ENCODE peak calls at places on chromosomes 4 and X, in seven cellular contexts. C is NT2/D1, B is fibroblast of lung, G is cardiac fibroblast, H is mammary epithelial cell, K is OCI-LY7, A is GM06990. P is an unnamed sample.

GRCh38 chrX:54509401-54509800 is 13.4 kb upstream of the FGD1 start:
- DNase-seq in C (no peak), B (no peak), K (no peak), G (peak), H (no peak), A (no peak), P (no peak)

GRCh38 chr4:101871962-101872676 is 81.6 kb downstream of the BANK1 start:
- DNase-seq in K (no peak), A (no peak), C (no peak), G (no peak), B (no peak), H (no peak), P (no peak)

GRCh38 chr4:123833156-123833555 is 436.6 kb downstream of the SPRY1 start:
- DNase-seq in C (no peak), G (no peak), K (no peak), A (no peak), B (no peak), H (no peak), P (no peak)

GRCh38 chr4:111066447-111066846 is 443.6 kb upstream of the PITX2 start:
- DNase-seq in A (no peak), H (peak), K (no peak), C (no peak), B (no peak), G (no peak), P (no peak)

GRCh38 chrX:21875013-21875412 is 19.2 kb downstream of the YY2 start:
- DNase-seq in B (no peak), H (no peak), A (no peak), G (no peak), C (no peak), K (no peak), P (peak)

GRCh38 chr4:8537041-8537461 is 43.1 kb upstream of the GPR78 start:
- DNase-seq in C (no peak), K (no peak), B (peak), A (peak), G (peak), H (peak), P (peak)

GRCh38 chr4:151260526-151260925 is 16.4 kb upstream of the PRSS48 start:
- DNase-seq in K (no peak), A (no peak), C (no peak), B (no peak), G (no peak), H (peak), P (no peak)

GRCh38 chr4:11954093-11954492 is 525.4 kb upstream of the HS3ST1 start:
- DNase-seq in B (peak), H (peak), K (peak), C (peak), A (no peak), G (peak), P (peak)

GRCh38 chr4:39353478-39354177 is 12.5 kb downstream of the RFC1 start:
- DNase-seq in K (peak), A (peak), H (peak), G (peak), C (no peak), B (peak), P (no peak)

GRCh38 chrX:74536142-74537010 is 78.0 kb downstream of the RLIM start:
- DNase-seq in A (peak), C (peak), B (peak), K (no peak), G (peak), H (peak), P (no peak)

GRCh38 chr4:112094330-112094729 is 50.9 kb upstream of the FAM241A start:
- DNase-seq in C (no peak), B (no peak), H (no peak), G (no peak), K (no peak), A (no peak), P (no peak)

GRCh38 chr4:135735543-135735942 is 1534.0 kb upstream of the PABPC4L start:
- DNase-seq in B (no peak), G (no peak), C (no peak), A (no peak), K (no peak), H (no peak), P (no peak)

GRCh38 chr4:47662975-47663374 is 174.9 kb downstream of the CORIN start:
- DNase-seq in C (no peak), G (no peak), B (no peak), A (no peak), K (peak), H (no peak), P (no peak)

GRCh38 chr4:38160487-38161207 is 200.4 kb downstream of the PTTG2 start:
- DNase-seq in G (peak), H (peak), C (no peak), B (peak), A (peak), K (no peak), P (peak)

GRCh38 chrX:40333344-40333743 is 235.6 kb upstream of the BCOR start:
- DNase-seq in B (no peak), K (no peak), H (no peak), G (no peak), A (no peak), C (no peak), P (peak)

GRCh38 chrX:110421499-110422455 is 63.1 kb downstream of the RTL9 start:
- DNase-seq in B (no peak), A (no peak), H (peak), C (no peak), G (no peak), K (no peak), P (peak)

GRCh38 chr4:10321931-10322330 is 135.3 kb downstream of the ZNF518B start:
- DNase-seq in H (no peak), A (no peak), B (no peak), G (no peak), C (no peak), K (no peak), P (no peak)

GRCh38 chr4:18248611-18249010 is 227.1 kb upstream of the LCORL start:
- DNase-seq in H (no peak), B (no peak), C (no peak), A (no peak), G (no peak), K (no peak), P (no peak)

GRCh38 chrX:14926471-14926870 is 53.2 kb downstream of the MOSPD2 start:
- DNase-seq in C (no peak), H (no peak), K (no peak), B (no peak), A (no peak), G (no peak), P (no peak)

GRCh38 chr4:168655182-168655581 is 158.3 kb downstream of the PALLD start:
- DNase-seq in H (peak), C (no peak), G (no peak), K (no peak), B (no peak), A (no peak), P (no peak)

GRCh38 chrX:71623714-71624113 is 5.4 kb upstream of the CXCR3 start:
- DNase-seq in G (no peak), C (no peak), H (no peak), K (no peak), B (no peak), A (no peak), P (no peak)

GRCh38 chrX:17009856-17010650 is 63.6 kb downstream of the REPS2 start:
- DNase-seq in A (no peak), B (no peak), C (no peak), G (no peak), H (no peak), K (no peak), P (no peak)

GRCh38 chr4:78520808-78521226 is 30.8 kb upstream of the ANXA3 start:
- DNase-seq in H (no peak), K (no peak), B (no peak), A (no peak), C (no peak), G (peak), P (no peak)

GRCh38 chr4:1684756-1685603 is 867 bp upstream of the FAM53A start:
- DNase-seq in C (no peak), H (no peak), A (peak), B (no peak), G (no peak), K (no peak), P (no peak)

GRCh38 chr4:41155194-41155830 is 59.0 kb downstream of the APBB2 start:
- DNase-seq in A (no peak), H (no peak), K (no peak), C (no peak), B (peak), G (peak), P (no peak)

DNA sequence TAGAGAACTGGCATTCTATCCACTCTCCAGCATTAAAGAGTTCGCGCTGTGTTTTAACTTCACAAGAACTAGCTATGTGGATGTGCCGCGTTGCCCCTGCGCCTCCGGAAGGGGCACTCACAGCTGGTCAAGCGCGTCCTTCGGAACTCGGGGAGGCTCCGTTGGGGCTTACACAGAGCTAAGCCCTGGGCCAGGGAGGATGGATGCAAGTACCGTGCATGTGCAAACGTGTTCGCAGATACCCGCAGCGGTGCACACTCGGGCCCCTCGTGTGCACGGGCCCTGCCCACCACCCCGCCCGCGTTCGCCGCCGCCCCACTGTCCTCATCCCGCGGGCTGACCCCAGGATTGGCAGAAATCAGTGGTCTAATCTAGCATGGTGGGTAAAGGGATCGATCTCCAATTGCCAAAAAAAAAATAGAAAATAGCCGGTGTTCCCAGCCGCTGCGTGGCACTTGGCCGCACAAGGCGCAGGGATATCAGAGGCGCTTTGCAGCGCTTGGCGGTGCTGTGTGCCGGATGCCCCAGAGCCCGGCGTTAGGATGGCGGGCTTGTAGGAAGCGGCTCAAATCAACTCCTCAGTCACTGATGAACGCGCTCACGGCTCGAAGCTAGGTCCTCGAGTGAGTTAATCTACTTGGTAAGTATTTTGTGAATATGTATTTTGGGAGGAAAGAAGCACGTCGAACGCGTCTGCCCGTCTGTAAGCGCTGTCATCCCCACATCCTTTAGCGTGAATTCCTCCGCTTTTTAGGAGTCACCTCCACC is 988 bp upstream of the PCDH10 start:
- DNase-seq in K (no peak), G (peak), A (no peak), H (no peak), B (peak), C (no peak), P (no peak)
- H3K4me3 ChIP-seq in K (no peak), G (peak), A (no peak), H (peak), B (peak), C (peak), P (no peak)

GRCh38 chrX:112356031-112356430 is 273.5 kb upstream of the TRPC5 start:
- DNase-seq in C (peak), H (no peak), A (no peak), G (no peak), K (no peak), B (no peak), P (no peak)
- H3K4me3 ChIP-seq in C (no peak), H (no peak), A (no peak), G (no peak), K (no peak), B (no peak), P (no peak)

GRCh38 chrX:119690921-119691716 is 1.8 kb downstream of the SEPTIN6 start:
- DNase-seq in K (no peak), H (peak), B (peak), C (no peak), A (no peak), G (peak), P (no peak)
- H3K4me3 ChIP-seq in K (peak), H (no peak), B (no peak), C (peak), A (peak), G (peak), P (peak)

GRCh38 chr4:3724319-3725231 is 41.6 kb upstream of the ADRA2C start:
- DNase-seq in H (peak), G (no peak), B (no peak), K (no peak), A (no peak), C (no peak), P (no peak)
- H3K4me3 ChIP-seq in H (no peak), G (no peak), B (no peak), K (no peak), A (no peak), C (peak), P (no peak)

GRCh38 chr4:119032921-119033685 is 102.5 kb upstream of the MYOZ2 start:
- DNase-seq in C (no peak), B (no peak), G (no peak), K (no peak), A (no peak), H (no peak), P (no peak)

GRCh38 chr4:119035941-119036737 is 99.5 kb upstream of the MYOZ2 start:
- DNase-seq in H (no peak), K (no peak), B (no peak), G (no peak), A (no peak), C (no peak), P (no peak)

GRCh38 chr4:119031218-119031617 is 104.4 kb upstream of the MYOZ2 start:
- DNase-seq in A (no peak), K (no peak), G (no peak), C (no peak), B (no peak), H (no peak), P (no peak)

GRCh38 chr4:119037709-119038463 is 97.7 kb upstream of the MYOZ2 start:
- DNase-seq in G (no peak), A (peak), B (no peak), K (no peak), C (no peak), H (no peak), P (no peak)

DNA sequence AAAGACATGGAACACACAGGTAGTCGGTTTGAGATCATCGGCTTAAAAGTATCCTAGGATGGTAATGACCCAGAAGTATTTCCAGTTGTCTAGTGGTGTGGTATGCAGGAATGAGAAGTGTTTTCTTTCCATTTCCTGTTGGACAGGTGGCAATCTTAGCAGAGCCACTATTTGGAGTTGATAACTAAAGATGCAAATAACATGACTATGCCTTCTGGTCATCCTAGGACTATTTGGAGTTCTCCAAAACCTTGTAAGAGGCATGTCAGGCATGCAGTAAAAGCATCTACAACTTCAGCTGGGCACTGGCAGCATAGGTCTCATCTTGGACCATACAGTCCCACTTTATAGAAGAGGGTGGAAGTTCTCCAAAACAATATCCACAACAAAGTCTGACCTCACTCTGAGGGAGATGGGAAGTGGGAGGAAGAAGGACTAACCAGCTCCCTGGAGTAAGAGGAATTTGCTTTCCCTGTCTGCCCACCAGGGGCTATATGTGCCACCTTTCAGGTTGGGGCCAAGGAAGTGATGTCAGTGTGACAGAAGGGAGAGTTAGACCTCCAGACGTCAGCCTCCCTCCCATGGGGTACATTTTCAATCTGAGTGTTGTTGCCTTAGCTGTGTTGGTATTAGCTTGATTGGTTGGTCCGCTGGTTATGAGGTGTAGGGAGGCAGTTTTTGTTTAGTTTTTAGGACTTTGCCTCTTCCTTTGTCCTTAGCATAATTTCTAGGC is 101.2 kb upstream of the MYOZ2 start:
- DNase-seq in G (no peak), B (no peak), K (no peak), C (no peak), A (no peak), H (no peak), P (no peak)
- H3K4me3 ChIP-seq in G (no peak), B (no peak), K (no peak), C (no peak), A (no peak), H (no peak), P (no peak)

GRCh38 chr4:4869731-4870483 is 10.4 kb downstream of the MSX1 start:
- DNase-seq in A (no peak), K (no peak), C (no peak), B (no peak), H (no peak), G (no peak), P (no peak)

GRCh38 chr4:4871267-4872147 is 12.0 kb downstream of the MSX1 start:
- DNase-seq in A (no peak), B (no peak), K (no peak), C (no peak), G (no peak), H (no peak), P (no peak)

GRCh38 chr4:4872148-4872903 is 12.9 kb downstream of the MSX1 start:
- DNase-seq in G (no peak), B (no peak), C (no peak), H (no peak), A (no peak), K (no peak), P (no peak)

GRCh38 chr4:4869380-4869723 is 9.9 kb downstream of the MSX1 start:
- DNase-seq in C (no peak), A (no peak), G (no peak), H (no peak), K (no peak), B (no peak), P (no peak)

GRCh38 chr4:4870493-4871266 is 11.2 kb downstream of the MSX1 start:
- DNase-seq in K (no peak), B (no peak), G (no peak), C (no peak), A (no peak), H (no peak), P (no peak)
- H3K4me3 ChIP-seq in K (no peak), B (no peak), G (no peak), C (peak), A (no peak), H (no peak), P (no peak)